ENCODE peak calls at places on chromosome 14, in eight cellular contexts. L is aorta; S is CD8-positive, alpha-beta T cell; M is psoas muscle; P is upper lobe of right lung; I is uterus; Z is NT2/D1; A is effector memory CD4-positive, alpha-beta T cell. K is an unnamed sample. For H3K27me3, the result is how much of the 10 kb centered on the place peaks cover.

GRCh38 chr14:22283000-22283399 is 306.0 kb downstream of the DAD1 start:
- DNase-seq in L (no peak), P (no peak), I (no peak), Z (no peak), M (no peak), A (no peak), S (no peak), K (no peak)

GRCh38 chr14:99475660-99476059 is 5.0 kb downstream of the SETD3 start:
- DNase-seq in L (no peak), M (no peak), Z (no peak), I (no peak), A (no peak), S (no peak), P (no peak), K (no peak)

GRCh38 chr14:99562848-99563748 is 40.9 kb downstream of the CCDC85C start:
- DNase-seq in Z (no peak), P (peak), I (peak), S (no peak), A (no peak), L (peak), M (peak), K (peak)

GRCh38 chr14:72129283-72129682 is 197.1 kb downstream of the RGS6 start:
- DNase-seq in A (no peak), M (no peak), P (no peak), Z (no peak), L (no peak), S (no peak), I (no peak), K (no peak)

GRCh38 chr14:72616294-72616693 is 277.6 kb downstream of the DPF3 start:
- DNase-seq in I (no peak), M (no peak), P (no peak), L (no peak), Z (no peak), A (no peak), S (no peak), K (no peak)

GRCh38 chr14:106318700-106319099 is 792.3 kb downstream of the TMEM121 start:
- DNase-seq in S (peak), A (peak), L (no peak), P (no peak), I (no peak), M (no peak), Z (no peak), K (no peak)

GRCh38 chr14:86683525-86683924 is 1153.6 kb downstream of the FLRT2 start:
- DNase-seq in I (no peak), Z (no peak), A (no peak), S (no peak), P (no peak), L (no peak), M (no peak), K (no peak)

GRCh38 chr14:70622111-70622712 is 19.5 kb upstream of the TTC9 start:
- DNase-seq in A (peak), I (no peak), M (no peak), S (peak), L (no peak), Z (no peak), P (no peak), K (no peak)

GRCh38 chr14:103228076-103228806 is 105.0 kb downstream of the TNFAIP2 start:
- DNase-seq in L (no peak), A (no peak), P (no peak), S (no peak), I (no peak), M (no peak), Z (no peak), K (no peak)

GRCh38 chr14:103721334-103722120 is 5.9 kb downstream of the ZFYVE21 start:
- DNase-seq in P (no peak), L (peak), Z (no peak), I (no peak), M (no peak), A (no peak), S (no peak), K (no peak)

GRCh38 chr14:84375235-84375634 is 1154.7 kb upstream of the FLRT2 start:
- DNase-seq in Z (no peak), L (no peak), P (no peak), M (no peak), I (no peak), A (no peak), S (no peak), K (no peak)

GRCh38 chr14:73325630-73326299 is 88.5 kb downstream of the PAPLN start:
- DNase-seq in A (no peak), L (no peak), Z (no peak), I (no peak), M (no peak), S (no peak), P (no peak), K (no peak)

GRCh38 chr14:100523536-100524025 is 63.6 kb downstream of the BEGAIN start:
- DNase-seq in A (no peak), L (no peak), M (no peak), I (no peak), P (peak), S (no peak), Z (no peak), K (peak)

GRCh38 chr14:51636109-51636508 is 15.6 kb upstream of the FRMD6 start:
- DNase-seq in A (no peak), I (no peak), M (no peak), Z (no peak), P (no peak), L (no peak), S (no peak), K (no peak)

GRCh38 chr14:77868552-77869300 is 68.8 kb downstream of the ADCK1 start:
- DNase-seq in P (no peak), M (peak), L (no peak), Z (no peak), I (no peak), A (no peak), S (no peak), K (no peak)

GRCh38 chr14:96134508-96134907 is 70.1 kb upstream of the BDKRB2 start:
- DNase-seq in M (no peak), L (no peak), Z (no peak), P (no peak), I (no peak), A (no peak), S (no peak), K (no peak)

GRCh38 chr14:28758253-28758915 is 8.2 kb upstream of the FOXG1 start:
- DNase-seq in I (no peak), Z (no peak), A (no peak), P (no peak), L (no peak), S (no peak), M (no peak), K (no peak)

GRCh38 chr14:101183376-101184103 is 280.0 kb upstream of the RTL1 start:
- DNase-seq in M (no peak), S (no peak), Z (peak), I (peak), L (no peak), A (no peak), P (peak), K (no peak)

GRCh38 chr14:37565550-37565949 is 29.5 kb downstream of the FOXA1 start:
- DNase-seq in I (no peak), M (no peak), A (no peak), P (no peak), L (no peak), S (no peak), Z (no peak), K (no peak)

GRCh38 chr14:96038920-96039632 is at the start of gene C14orf132:
- DNase-seq in L (peak), A (peak), I (peak), M (peak), Z (peak), S (peak), P (peak), K (peak)

GRCh38 chr14:75292886-75293285 is 14.3 kb downstream of the FOS start:
- DNase-seq in M (no peak), S (no peak), I (peak), L (no peak), A (no peak), Z (no peak), P (peak), K (no peak)

GRCh38 chr14:93430889-93431670 is at the start of gene UNC79:
- DNase-seq in S (no peak), A (no peak), I (no peak), P (no peak), M (no peak), L (no peak), Z (no peak), K (peak)

GRCh38 chr14:96516351-96516750 is 14.2 kb downstream of the PAPOLA start:
- DNase-seq in S (no peak), P (no peak), L (no peak), Z (no peak), M (no peak), A (no peak), I (no peak), K (no peak)

GRCh38 chr14:74302160-74302628 is 540 bp downstream of the ABCD4 start:
- DNase-seq in M (no peak), S (peak), A (peak), P (no peak), Z (no peak), I (no peak), L (no peak), K (no peak)

GRCh38 chr14:74293621-74294020 is 9.1 kb downstream of the ABCD4 start:
- DNase-seq in A (no peak), I (no peak), L (no peak), P (no peak), S (no peak), M (no peak), Z (no peak), K (no peak)

GRCh38 chr14:87175175-87175574 is 817.8 kb downstream of the GALC start:
- DNase-seq in S (no peak), A (no peak), P (no peak), M (no peak), I (no peak), Z (no peak), L (no peak), K (no peak)

GRCh38 chr14:54040851-54041250 is 84.2 kb upstream of the BMP4 start:
- DNase-seq in M (no peak), P (no peak), A (no peak), Z (no peak), L (no peak), S (no peak), I (no peak), K (no peak)

GRCh38 chr14:61894452-61895077 is 132.3 kb downstream of the SNAPC1 start:
- DNase-seq in I (peak), P (peak), A (peak), M (peak), S (peak), L (peak), Z (no peak), K (peak)

GRCh38 chr14:68842298-68842697 is 49.4 kb upstream of the ZFP36L1 start:
- DNase-seq in A (no peak), M (no peak), L (no peak), S (no peak), Z (no peak), P (no peak), I (peak), K (no peak)

GRCh38 chr14:50679674-50680073 is 11.6 kb upstream of the SAV1 start:
- DNase-seq in A (no peak), S (no peak), M (no peak), P (no peak), I (no peak), Z (no peak), L (no peak), K (no peak)

GRCh38 chr14:30848449-30849240 is 25.7 kb upstream of the COCH start:
- DNase-seq in Z (no peak), A (no peak), P (no peak), I (no peak), S (no peak), M (no peak), L (no peak), K (no peak)

GRCh38 chr14:68534301-68534700 is 258.6 kb downstream of the ZFP36L1 start:
- DNase-seq in I (no peak), A (no peak), L (no peak), S (no peak), M (no peak), P (no peak), Z (no peak), K (no peak)

GRCh38 chr14:92513966-92514843 is 624 bp downstream of the RIN3 start:
- DNase-seq in L (peak), P (peak), M (no peak), S (peak), I (peak), A (no peak), Z (no peak), K (no peak)

GRCh38 chr14:86852530-86852929 is 1140.5 kb downstream of the GALC start:
- DNase-seq in L (no peak), A (no peak), S (no peak), P (no peak), M (no peak), I (no peak), Z (no peak), K (no peak)

GRCh38 chr14:103735439-103735814 is 19.8 kb downstream of the ZFYVE21 start:
- DNase-seq in L (no peak), P (no peak), S (no peak), M (peak), A (no peak), I (peak), Z (no peak), K (no peak)

GRCh38 chr14:34025325-34026017 is 74.6 kb upstream of the EGLN3 start:
- DNase-seq in P (no peak), A (no peak), L (no peak), I (no peak), S (no peak), Z (no peak), M (no peak), K (no peak)

GRCh38 chr14:20002319-20002718 is 356 bp downstream of the OR4Q2 start:
- DNase-seq in Z (no peak), A (no peak), P (no peak), I (no peak), L (no peak), S (no peak), M (no peak), K (no peak)

GRCh38 chr14:104799239-104799599 is 1.7 kb upstream of the ZBTB42 start:
- DNase-seq in A (no peak), I (no peak), Z (no peak), L (no peak), M (no peak), S (no peak), P (no peak), K (peak)

GRCh38 chr14:94031161-94031875 is 5.2 kb downstream of the OTUB2 start:
- DNase-seq in M (no peak), A (no peak), S (no peak), P (no peak), Z (no peak), L (peak), I (no peak), K (no peak)

GRCh38 chr14:105251920-105252319 is 3.6 kb downstream of the BTBD6 start:
- DNase-seq in A (no peak), S (no peak), Z (no peak), I (no peak), P (no peak), M (no peak), L (no peak), K (no peak)

DNA sequence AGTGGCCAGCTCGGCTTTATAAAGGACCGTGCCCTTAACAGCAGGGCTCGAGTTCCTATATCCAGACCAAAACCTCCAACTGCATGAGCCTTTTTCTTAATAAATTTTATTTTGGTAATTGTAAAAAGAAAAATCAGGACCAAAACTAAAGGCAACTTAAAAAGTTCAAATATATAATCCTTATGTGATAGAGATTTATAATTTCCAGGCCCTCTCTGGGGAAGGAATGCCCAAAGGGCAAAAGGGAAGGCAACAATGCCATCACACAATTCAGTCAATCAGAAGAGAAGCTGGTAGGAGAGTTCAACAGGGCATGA is 401 bp upstream of the IPO4 start:
- DNase-seq in M (no peak), L (no peak), P (no peak), A (no peak), I (no peak), Z (no peak), S (no peak), K (no peak)
- H3K4me3 ChIP-seq in M (peak), L (no peak), P (peak), A (peak), I (no peak), Z (peak), S (peak), K (no peak)

GRCh38 chr14:91350813-91351507 is 66.7 kb downstream of the CCDC88C start:
- DNase-seq in Z (no peak), A (no peak), M (no peak), I (no peak), P (no peak), L (peak), S (peak), K (no peak)
- H3K27me3 ChIP-seq in Z (under half), A (under half), M (under half), I (under half), P (under half), L (under half), S (under half), K (under half)

GRCh38 chr14:56304456-56304855 is 186.2 kb downstream of the PELI2 start:
- DNase-seq in I (no peak), Z (no peak), L (no peak), M (no peak), S (no peak), A (no peak), P (no peak), K (no peak)

GRCh38 chr14:56310643-56311042 is 192.4 kb downstream of the PELI2 start:
- DNase-seq in M (no peak), P (no peak), A (no peak), L (no peak), I (no peak), Z (no peak), S (no peak), K (no peak)

DNA sequence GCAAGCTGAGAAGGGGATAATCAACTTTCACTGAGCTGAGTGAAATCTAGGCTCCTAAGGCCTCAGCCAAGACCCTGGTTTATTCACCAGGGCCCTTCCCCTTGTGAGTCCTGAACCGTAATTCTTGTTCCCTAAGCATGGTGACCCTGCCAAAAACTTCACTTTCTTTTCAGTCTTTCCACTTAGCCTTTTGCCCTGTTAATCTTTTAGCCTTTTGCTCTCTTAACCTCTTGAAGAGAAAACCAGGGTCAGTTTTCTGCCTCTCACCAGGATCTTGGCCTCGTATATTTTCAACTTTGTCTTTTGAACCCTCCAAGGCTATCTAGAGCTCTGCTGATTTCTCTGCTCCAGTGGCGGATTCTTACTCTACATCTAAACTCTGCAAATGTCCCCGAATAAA is 191.0 kb downstream of the PELI2 start:
- DNase-seq in I (no peak), P (no peak), Z (no peak), M (no peak), L (no peak), S (no peak), A (no peak), K (no peak)
- H3K4me3 ChIP-seq in I (no peak), P (no peak), Z (no peak), M (no peak), L (no peak), S (no peak), A (no peak), K (no peak)

DNA sequence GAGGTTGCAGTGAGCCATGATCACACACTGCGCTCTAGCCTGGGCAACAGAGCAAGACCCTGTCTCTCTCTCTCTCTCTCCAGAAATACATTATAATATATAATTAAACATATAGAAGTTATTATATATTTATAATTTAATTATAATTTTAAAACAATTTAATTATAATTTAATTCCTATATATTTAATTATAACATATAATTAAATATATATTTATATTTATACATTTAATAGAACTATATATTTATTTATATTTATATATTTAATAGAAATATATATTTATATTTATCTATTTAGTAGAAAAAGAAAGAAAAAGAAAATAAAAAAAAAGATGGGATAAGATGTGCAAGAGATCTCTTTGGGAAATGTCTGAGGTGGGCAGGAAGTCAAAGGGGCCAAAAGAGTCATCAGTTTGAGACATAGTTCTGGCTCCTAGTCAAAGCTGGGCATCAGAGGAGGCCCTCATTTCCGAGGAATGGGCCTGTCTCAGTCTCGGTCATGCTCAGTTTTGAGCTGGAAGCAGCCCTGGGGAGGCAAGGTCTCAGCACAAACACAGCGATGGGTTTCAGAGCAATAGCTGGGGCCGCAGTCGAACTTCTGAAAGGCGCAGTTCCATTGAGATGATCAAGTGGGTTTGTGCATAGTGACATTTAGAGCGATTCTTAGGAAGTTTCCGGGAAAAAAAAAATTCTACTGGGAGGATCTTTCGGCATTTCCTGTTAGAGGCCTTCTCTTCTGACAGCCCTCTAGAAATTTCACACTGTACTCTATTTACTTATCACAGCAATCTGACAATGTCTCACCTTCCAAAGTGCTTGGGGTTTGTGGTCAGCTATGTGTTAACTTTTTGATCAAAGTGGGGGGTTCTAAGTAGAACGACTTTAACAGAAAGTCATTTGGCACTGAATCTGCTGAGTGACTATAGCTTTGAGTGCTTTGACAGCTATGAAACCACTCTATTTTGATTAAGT is 58.7 kb upstream of the GZMB start:
- DNase-seq in A (peak), I (no peak), S (no peak), L (no peak), P (no peak), Z (no peak), M (no peak), K (no peak)
- H3K27me3 ChIP-seq in A (under half), I (under half), S (under half), L (under half), P (under half), Z (under half), M (under half), K (under half)

DNA sequence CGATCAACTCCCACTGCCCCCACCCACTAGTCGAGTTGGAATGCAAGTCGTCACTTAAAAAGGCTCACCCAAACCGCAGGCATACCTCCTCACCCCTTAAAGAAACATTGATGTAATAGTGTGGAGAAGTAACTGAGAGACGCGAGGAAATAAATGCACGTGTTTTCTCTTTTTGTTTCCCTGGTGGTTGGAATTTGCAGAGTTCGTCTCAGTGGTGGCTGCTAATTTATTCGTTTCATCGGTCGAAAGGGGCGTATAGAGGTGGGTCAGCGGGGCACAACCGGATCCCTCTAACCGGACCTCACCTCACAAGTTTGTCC is 5.1 kb upstream of the NPAS3 start:
- DNase-seq in S (no peak), M (no peak), A (no peak), I (no peak), P (no peak), L (no peak), Z (no peak), K (no peak)
- H3K4me3 ChIP-seq in S (no peak), M (peak), A (no peak), I (peak), P (peak), L (peak), Z (peak), K (no peak)

GRCh38 chr14:55691659-55692058 is 111.7 kb downstream of the KTN1 start:
- DNase-seq in S (no peak), L (no peak), P (no peak), I (no peak), Z (no peak), M (no peak), A (no peak), K (no peak)
- H3K27me3 ChIP-seq in S (under half), L (under half), P (under half), I (under half), Z (under half), M (under half), A (under half), K (under half)

DNA sequence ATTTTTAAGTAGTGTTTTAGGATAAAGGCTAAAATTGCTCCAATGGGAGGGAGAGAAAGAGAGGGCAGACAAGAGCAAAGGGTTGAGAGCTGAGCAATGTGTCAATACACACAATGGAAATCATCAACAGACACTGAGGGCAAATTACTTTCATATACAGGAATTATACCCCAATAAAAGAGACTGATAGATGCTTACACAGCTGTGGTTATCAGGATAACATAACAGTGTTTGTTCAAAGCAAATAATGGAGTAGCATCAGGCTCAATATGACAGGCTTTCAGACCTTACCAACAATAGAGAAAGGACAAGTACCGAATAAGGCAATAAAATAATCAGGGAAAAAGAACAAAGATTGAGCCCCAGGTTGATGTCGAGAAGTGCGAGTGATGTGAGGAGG is 53.4 kb upstream of the DIO2 start:
- DNase-seq in Z (no peak), P (no peak), I (no peak), M (no peak), L (no peak), S (no peak), A (no peak), K (no peak)
- H3K4me3 ChIP-seq in Z (no peak), P (no peak), I (no peak), M (no peak), L (no peak), S (no peak), A (no peak), K (no peak)